ENCODE peak calls at places on chromosomes 1 and 21, in nine cellular contexts. One of them, this sample, is unnamed.

GRCh38 chr1:18731591-18732235 is 101.1 kb downstream of the PAX7 start:
- DNase-seq in cardiac fibroblast: no peak
- DNase-seq in iPS DF 6.9: no peak
- DNase-seq in psoas muscle: no peak
- DNase-seq in adrenal gland: no peak
- DNase-seq in OCI-LY7: no peak
- DNase-seq in epithelial cell of esophagus: no peak
- DNase-seq in lower lobe of right lung: no peak
- DNase-seq in A549: no peak
- DNase-seq in this sample: no peak

GRCh38 chr21:45920824-45921600 is 60.6 kb upstream of the COL6A1 start:
- DNase-seq in cardiac fibroblast: peak
- DNase-seq in iPS DF 6.9: no peak
- DNase-seq in psoas muscle: no peak
- DNase-seq in adrenal gland: no peak
- DNase-seq in OCI-LY7: no peak
- DNase-seq in epithelial cell of esophagus: no peak
- DNase-seq in lower lobe of right lung: no peak
- DNase-seq in A549: no peak
- DNase-seq in this sample: no peak

GRCh38 chr1:3032371-3032862 is 11.2 kb downstream of the ACTRT2 start:
- DNase-seq in cardiac fibroblast: no peak
- DNase-seq in iPS DF 6.9: no peak
- DNase-seq in psoas muscle: peak
- DNase-seq in adrenal gland: no peak
- DNase-seq in OCI-LY7: no peak
- DNase-seq in epithelial cell of esophagus: no peak
- DNase-seq in lower lobe of right lung: no peak
- DNase-seq in A549: no peak
- DNase-seq in this sample: no peak

GRCh38 chr1:16077430-16078245 is 4.2 kb upstream of the FAM131C start:
- DNase-seq in cardiac fibroblast: peak
- DNase-seq in iPS DF 6.9: no peak
- DNase-seq in psoas muscle: peak
- DNase-seq in adrenal gland: peak
- DNase-seq in OCI-LY7: no peak
- DNase-seq in epithelial cell of esophagus: peak
- DNase-seq in lower lobe of right lung: no peak
- DNase-seq in A549: no peak
- DNase-seq in this sample: no peak

GRCh38 chr1:9506901-9507300 is 32.4 kb upstream of the SLC25A33 start:
- DNase-seq in cardiac fibroblast: no peak
- DNase-seq in iPS DF 6.9: no peak
- DNase-seq in psoas muscle: no peak
- DNase-seq in adrenal gland: no peak
- DNase-seq in OCI-LY7: no peak
- DNase-seq in epithelial cell of esophagus: no peak
- DNase-seq in lower lobe of right lung: no peak
- DNase-seq in A549: no peak
- DNase-seq in this sample: no peak

GRCh38 chr1:95033843-95034242 is 38.9 kb downstream of the ALG14 start:
- DNase-seq in cardiac fibroblast: no peak
- DNase-seq in iPS DF 6.9: no peak
- DNase-seq in psoas muscle: no peak
- DNase-seq in adrenal gland: no peak
- DNase-seq in OCI-LY7: no peak
- DNase-seq in epithelial cell of esophagus: no peak
- DNase-seq in lower lobe of right lung: no peak
- DNase-seq in A549: no peak
- DNase-seq in this sample: no peak

GRCh38 chr1:207404849-207405525 is 49.1 kb upstream of the CR2 start:
- DNase-seq in cardiac fibroblast: peak
- DNase-seq in iPS DF 6.9: peak
- DNase-seq in psoas muscle: no peak
- DNase-seq in adrenal gland: peak
- DNase-seq in OCI-LY7: peak
- DNase-seq in epithelial cell of esophagus: peak
- DNase-seq in lower lobe of right lung: no peak
- DNase-seq in A549: peak
- DNase-seq in this sample: peak

GRCh38 chr1:203628997-203629508 is 2.4 kb downstream of the ATP2B4 start:
- DNase-seq in cardiac fibroblast: no peak
- DNase-seq in iPS DF 6.9: no peak
- DNase-seq in psoas muscle: no peak
- DNase-seq in adrenal gland: no peak
- DNase-seq in OCI-LY7: peak
- DNase-seq in epithelial cell of esophagus: no peak
- DNase-seq in lower lobe of right lung: no peak
- DNase-seq in A549: no peak
- DNase-seq in this sample: no peak

GRCh38 chr21:46098303-46099141 is 610 bp downstream of the COL6A2 start:
- DNase-seq in cardiac fibroblast: no peak
- DNase-seq in iPS DF 6.9: no peak
- DNase-seq in psoas muscle: peak
- DNase-seq in adrenal gland: no peak
- DNase-seq in OCI-LY7: no peak
- DNase-seq in epithelial cell of esophagus: no peak
- DNase-seq in lower lobe of right lung: peak
- DNase-seq in A549: no peak
- DNase-seq in this sample: peak

GRCh38 chr1:172682812-172683211 is 23.9 kb downstream of the FASLG start:
- DNase-seq in cardiac fibroblast: no peak
- DNase-seq in iPS DF 6.9: no peak
- DNase-seq in psoas muscle: no peak
- DNase-seq in adrenal gland: no peak
- DNase-seq in OCI-LY7: no peak
- DNase-seq in epithelial cell of esophagus: no peak
- DNase-seq in lower lobe of right lung: no peak
- DNase-seq in A549: no peak
- DNase-seq in this sample: no peak

GRCh38 chr1:227766653-227767277 is 31.5 kb downstream of the SNAP47 start:
- DNase-seq in cardiac fibroblast: no peak
- DNase-seq in iPS DF 6.9: no peak
- DNase-seq in psoas muscle: no peak
- DNase-seq in adrenal gland: no peak
- DNase-seq in OCI-LY7: no peak
- DNase-seq in epithelial cell of esophagus: no peak
- DNase-seq in lower lobe of right lung: no peak
- DNase-seq in A549: no peak
- DNase-seq in this sample: no peak

GRCh38 chr1:10899490-10900264 is 103.2 kb upstream of the CASZ1 start:
- DNase-seq in cardiac fibroblast: no peak
- DNase-seq in iPS DF 6.9: no peak
- DNase-seq in psoas muscle: peak
- DNase-seq in adrenal gland: no peak
- DNase-seq in OCI-LY7: no peak
- DNase-seq in epithelial cell of esophagus: peak
- DNase-seq in lower lobe of right lung: no peak
- DNase-seq in A549: no peak
- DNase-seq in this sample: no peak

GRCh38 chr1:10900265-10900651 is 103.8 kb upstream of the CASZ1 start:
- DNase-seq in cardiac fibroblast: no peak
- DNase-seq in iPS DF 6.9: no peak
- DNase-seq in psoas muscle: peak
- DNase-seq in adrenal gland: no peak
- DNase-seq in OCI-LY7: no peak
- DNase-seq in epithelial cell of esophagus: peak
- DNase-seq in lower lobe of right lung: no peak
- DNase-seq in A549: no peak
- DNase-seq in this sample: no peak

GRCh38 chr1:10900691-10901090 is 104.2 kb upstream of the CASZ1 start:
- DNase-seq in cardiac fibroblast: peak
- DNase-seq in iPS DF 6.9: no peak
- DNase-seq in psoas muscle: peak
- DNase-seq in adrenal gland: no peak
- DNase-seq in OCI-LY7: no peak
- DNase-seq in epithelial cell of esophagus: peak
- DNase-seq in lower lobe of right lung: no peak
- DNase-seq in A549: no peak
- DNase-seq in this sample: no peak

GRCh38 chr1:10901894-10902805 is 105.7 kb upstream of the CASZ1 start:
- DNase-seq in cardiac fibroblast: no peak
- DNase-seq in iPS DF 6.9: no peak
- DNase-seq in psoas muscle: peak
- DNase-seq in adrenal gland: no peak
- DNase-seq in OCI-LY7: no peak
- DNase-seq in epithelial cell of esophagus: no peak
- DNase-seq in lower lobe of right lung: no peak
- DNase-seq in A549: no peak
- DNase-seq in this sample: no peak

GRCh38 chr1:10901091-10901893 is 104.8 kb upstream of the CASZ1 start:
- DNase-seq in cardiac fibroblast: peak
- DNase-seq in iPS DF 6.9: no peak
- DNase-seq in psoas muscle: peak
- DNase-seq in adrenal gland: no peak
- DNase-seq in OCI-LY7: no peak
- DNase-seq in epithelial cell of esophagus: peak
- DNase-seq in lower lobe of right lung: peak
- DNase-seq in A549: no peak
- DNase-seq in this sample: no peak
- H3K4me3 ChIP-seq in cardiac fibroblast: no peak
- H3K4me3 ChIP-seq in iPS DF 6.9: no peak
- H3K4me3 ChIP-seq in psoas muscle: no peak
- H3K4me3 ChIP-seq in adrenal gland: no peak
- H3K4me3 ChIP-seq in OCI-LY7: no peak
- H3K4me3 ChIP-seq in epithelial cell of esophagus: no peak
- H3K4me3 ChIP-seq in lower lobe of right lung: peak
- H3K4me3 ChIP-seq in A549: no peak
- H3K4me3 ChIP-seq in this sample: no peak

GRCh38 chr1:67634396-67634935 is 50.5 kb upstream of the GADD45A start:
- DNase-seq in cardiac fibroblast: no peak
- DNase-seq in iPS DF 6.9: no peak
- DNase-seq in psoas muscle: no peak
- DNase-seq in adrenal gland: no peak
- DNase-seq in OCI-LY7: no peak
- DNase-seq in epithelial cell of esophagus: peak
- DNase-seq in lower lobe of right lung: no peak
- DNase-seq in A549: no peak
- DNase-seq in this sample: no peak
- H3K4me3 ChIP-seq in cardiac fibroblast: no peak
- H3K4me3 ChIP-seq in iPS DF 6.9: no peak
- H3K4me3 ChIP-seq in psoas muscle: no peak
- H3K4me3 ChIP-seq in adrenal gland: no peak
- H3K4me3 ChIP-seq in OCI-LY7: no peak
- H3K4me3 ChIP-seq in epithelial cell of esophagus: no peak
- H3K4me3 ChIP-seq in lower lobe of right lung: no peak
- H3K4me3 ChIP-seq in A549: no peak
- H3K4me3 ChIP-seq in this sample: no peak

DNA sequence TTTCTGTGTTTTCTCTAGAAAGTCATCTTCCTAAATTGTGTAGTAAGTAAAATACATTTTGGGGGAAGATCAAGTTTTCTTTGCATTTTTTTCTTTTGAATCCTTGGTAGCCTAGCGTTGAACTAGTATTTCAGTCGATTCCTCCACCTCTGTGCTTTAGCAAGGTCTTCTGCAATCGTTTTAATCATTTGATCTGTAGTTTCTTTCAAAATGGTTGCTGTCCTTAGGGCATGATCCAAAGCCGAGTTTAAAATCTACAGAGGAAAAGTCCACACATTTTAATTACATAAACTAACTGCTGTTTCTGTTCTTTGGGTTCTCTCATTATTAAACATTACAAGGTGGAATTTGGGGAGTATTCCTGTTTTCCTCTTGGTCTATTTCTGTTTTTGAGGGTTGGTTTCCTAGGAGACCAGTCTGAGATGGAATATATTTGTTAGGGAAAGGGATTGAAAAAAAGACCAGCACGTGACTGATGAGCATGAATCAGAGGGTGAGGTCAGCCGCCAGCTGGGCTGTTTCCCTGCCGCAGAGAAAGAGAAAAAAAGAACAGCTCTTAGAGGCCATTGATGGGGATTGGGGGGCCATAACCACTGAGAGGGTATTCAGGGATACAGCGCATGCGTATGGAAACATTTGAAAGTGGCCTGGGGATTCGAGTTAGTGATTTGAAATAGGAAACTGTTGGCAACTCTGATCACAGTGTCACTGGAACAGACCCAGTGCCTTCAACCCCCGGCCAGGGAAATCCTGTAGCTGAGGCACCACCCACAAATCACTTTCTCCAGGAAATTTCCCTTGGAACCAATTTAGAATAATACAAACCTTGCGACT is 40.6 kb downstream of the AKNAD1 start:
- DNase-seq in cardiac fibroblast: peak
- DNase-seq in iPS DF 6.9: peak
- DNase-seq in psoas muscle: peak
- DNase-seq in adrenal gland: peak
- DNase-seq in OCI-LY7: no peak
- DNase-seq in epithelial cell of esophagus: peak
- DNase-seq in lower lobe of right lung: peak
- DNase-seq in A549: no peak
- DNase-seq in this sample: peak
- H3K4me3 ChIP-seq in cardiac fibroblast: no peak
- H3K4me3 ChIP-seq in iPS DF 6.9: no peak
- H3K4me3 ChIP-seq in psoas muscle: peak
- H3K4me3 ChIP-seq in adrenal gland: peak
- H3K4me3 ChIP-seq in OCI-LY7: no peak
- H3K4me3 ChIP-seq in epithelial cell of esophagus: no peak
- H3K4me3 ChIP-seq in lower lobe of right lung: peak
- H3K4me3 ChIP-seq in A549: no peak
- H3K4me3 ChIP-seq in this sample: no peak

GRCh38 chr21:18986197-18986596 is 582.6 kb upstream of the TMPRSS15 start:
- DNase-seq in cardiac fibroblast: no peak
- DNase-seq in iPS DF 6.9: no peak
- DNase-seq in psoas muscle: no peak
- DNase-seq in adrenal gland: no peak
- DNase-seq in OCI-LY7: no peak
- DNase-seq in epithelial cell of esophagus: no peak
- DNase-seq in lower lobe of right lung: no peak
- DNase-seq in A549: no peak
- DNase-seq in this sample: no peak

GRCh38 chr21:18985584-18985983 is 582.0 kb upstream of the TMPRSS15 start:
- DNase-seq in cardiac fibroblast: no peak
- DNase-seq in iPS DF 6.9: no peak
- DNase-seq in psoas muscle: no peak
- DNase-seq in adrenal gland: no peak
- DNase-seq in OCI-LY7: no peak
- DNase-seq in epithelial cell of esophagus: no peak
- DNase-seq in lower lobe of right lung: no peak
- DNase-seq in A549: no peak
- DNase-seq in this sample: no peak

GRCh38 chr21:18991846-18992245 is 588.3 kb upstream of the TMPRSS15 start:
- DNase-seq in cardiac fibroblast: no peak
- DNase-seq in iPS DF 6.9: no peak
- DNase-seq in psoas muscle: no peak
- DNase-seq in adrenal gland: no peak
- DNase-seq in OCI-LY7: no peak
- DNase-seq in epithelial cell of esophagus: no peak
- DNase-seq in lower lobe of right lung: no peak
- DNase-seq in A549: no peak
- DNase-seq in this sample: no peak

DNA sequence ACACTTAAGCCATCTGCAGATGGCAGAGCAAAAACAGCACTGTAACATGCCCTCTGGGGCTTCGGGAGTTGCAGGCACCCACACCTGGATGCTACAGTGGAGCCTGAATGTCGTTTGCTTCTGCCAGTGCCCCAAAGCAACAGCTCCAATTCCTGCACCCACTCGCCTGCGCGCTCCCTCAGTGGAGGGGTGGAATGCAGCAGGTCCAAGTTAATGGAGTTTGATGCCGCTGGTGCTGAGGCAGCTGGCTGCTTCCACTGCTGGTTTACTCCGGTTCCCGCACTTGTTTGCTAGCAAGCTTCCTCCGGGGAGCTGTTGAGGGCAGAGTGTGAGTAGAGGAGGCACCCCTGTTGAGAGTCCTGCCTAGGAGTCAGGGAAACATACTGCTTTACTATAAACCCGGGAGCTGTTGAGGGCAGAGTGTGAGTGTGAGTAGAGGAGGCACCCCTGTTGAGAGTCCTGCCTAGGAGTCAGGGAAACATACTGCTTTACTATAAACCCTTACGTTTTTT is 584.0 kb upstream of the TMPRSS15 start:
- DNase-seq in cardiac fibroblast: no peak
- DNase-seq in iPS DF 6.9: no peak
- DNase-seq in psoas muscle: no peak
- DNase-seq in adrenal gland: no peak
- DNase-seq in OCI-LY7: no peak
- DNase-seq in epithelial cell of esophagus: no peak
- DNase-seq in lower lobe of right lung: no peak
- DNase-seq in A549: no peak
- DNase-seq in this sample: no peak
- H3K4me3 ChIP-seq in cardiac fibroblast: no peak
- H3K4me3 ChIP-seq in iPS DF 6.9: no peak
- H3K4me3 ChIP-seq in psoas muscle: no peak
- H3K4me3 ChIP-seq in adrenal gland: no peak
- H3K4me3 ChIP-seq in OCI-LY7: no peak
- H3K4me3 ChIP-seq in epithelial cell of esophagus: no peak
- H3K4me3 ChIP-seq in lower lobe of right lung: no peak
- H3K4me3 ChIP-seq in A549: no peak
- H3K4me3 ChIP-seq in this sample: no peak

This sample was measured in mucosa of descending colon.